ENCODE peak calls at places on chromosomes 2 and 18, in seven cellular contexts. Y is effector memory CD4-positive, alpha-beta T cell; G is aorta; W is H1; V is sigmoid colon; Q is body of pancreas; C is tibial artery. O is an unnamed sample.

GRCh38 chr2:224293976-224294375 is 107.9 kb downstream of the FAM124B start:
- DNase-seq in Y (no peak), G (no peak), W (no peak), V (no peak), Q (no peak), C (no peak), O (no peak)

GRCh38 chr2:191170301-191170636 is 19.5 kb upstream of the STAT4 start:
- DNase-seq in Y (no peak), G (no peak), W (no peak), V (no peak), Q (no peak), C (no peak), O (no peak)

GRCh38 chr2:194260185-194260584 is 1396.8 kb upstream of the SLC39A10 start:
- DNase-seq in Y (no peak), G (no peak), W (no peak), V (no peak), Q (no peak), C (no peak), O (no peak)

GRCh38 chr18:73924836-73925235 is 222.8 kb downstream of the FBXO15 start:
- DNase-seq in Y (no peak), G (no peak), W (no peak), V (no peak), Q (no peak), C (no peak), O (no peak)

GRCh38 chr2:231780909-231781797 is at the start of gene PDE6D:
- DNase-seq in Y (peak; percentile 94), G (peak; percentile 99), W (peak; percentile 87), V (peak; percentile 99), Q (peak; percentile 97), C (peak; percentile 99), O (peak; percentile 94)

GRCh38 chr18:69484699-69485396 is 84.2 kb downstream of the DOK6 start:
- DNase-seq in Y (no peak), G (no peak), W (no peak), V (no peak), Q (no peak), C (no peak), O (no peak)

GRCh38 chr2:219675206-219675605 is 47.8 kb downstream of the SLC4A3 start:
- DNase-seq in Y (no peak), G (no peak), W (no peak), V (no peak), Q (no peak), C (no peak), O (no peak)

GRCh38 chr2:232988444-232988843 is 24.6 kb downstream of the NGEF start:
- DNase-seq in Y (no peak), G (peak; percentile 72), W (peak; percentile 44), V (no peak), Q (peak; percentile 41), C (peak; percentile 63), O (no peak)

GRCh38 chr2:55148269-55148668 is 83.8 kb downstream of the CLHC1 start:
- DNase-seq in Y (no peak), G (no peak), W (no peak), V (no peak), Q (no peak), C (no peak), O (no peak)

GRCh38 chr2:27185331-27186026 is 26.4 kb upstream of the ATRAID start:
- DNase-seq in Y (no peak), G (no peak), W (no peak), V (peak; percentile 74), Q (peak; percentile 17), C (peak; percentile 84), O (no peak)

GRCh38 chr2:241777686-241778627 is 1.3 kb downstream of the GAL3ST2 start:
- DNase-seq in Y (no peak), G (peak; percentile 59), W (no peak), V (peak; percentile 46), Q (no peak), C (peak; percentile 56), O (no peak)

GRCh38 chr18:61502472-61502871 is 169.2 kb downstream of the CDH20 start:
- DNase-seq in Y (no peak), G (no peak), W (no peak), V (no peak), Q (peak; percentile 49), C (no peak), O (peak; percentile 29)

GRCh38 chr18:11532758-11533512 is 76.5 kb upstream of the SLC35G4 start:
- DNase-seq in Y (no peak), G (no peak), W (no peak), V (no peak), Q (no peak), C (no peak), O (no peak)

GRCh38 chr2:151730242-151730975 is 3.9 kb downstream of the NEB start:
- DNase-seq in Y (no peak), G (no peak), W (no peak), V (no peak), Q (no peak), C (no peak), O (no peak)

GRCh38 chr2:143524001-143524608 is 394.9 kb downstream of the ARHGAP15 start:
- DNase-seq in Y (no peak), G (no peak), W (no peak), V (no peak), Q (no peak), C (no peak), O (no peak)

GRCh38 chr2:134539946-134540345 is 178.9 kb downstream of the TMEM163 start:
- DNase-seq in Y (no peak), G (no peak), W (no peak), V (no peak), Q (no peak), C (no peak), O (no peak)

GRCh38 chr2:104852161-104852689 is 1.7 kb upstream of the POU3F3 start:
- DNase-seq in Y (no peak), G (no peak), W (no peak), V (no peak), Q (no peak), C (no peak), O (no peak)

GRCh38 chr2:28160986-28161425 is 231.7 kb upstream of the FOSL2 start:
- DNase-seq in Y (no peak), G (no peak), W (no peak), V (no peak), Q (no peak), C (no peak), O (no peak)

GRCh38 chr18:32769242-32770180 is 3.3 kb downstream of the KLHL14 start:
- DNase-seq in Y (no peak), G (no peak), W (no peak), V (no peak), Q (peak; percentile 13), C (no peak), O (no peak)

GRCh38 chr2:188974184-188974583 is at the start of gene COL3A1:
- DNase-seq in Y (no peak), G (peak; percentile 79), W (no peak), V (peak; percentile 75), Q (no peak), C (peak; percentile 68), O (no peak)

GRCh38 chr2:217489145-217489960 is 513.4 kb downstream of the TNS1 start:
- DNase-seq in Y (no peak), G (no peak), W (no peak), V (no peak), Q (no peak), C (no peak), O (no peak)

GRCh38 chr2:203427061-203427460 is 98.9 kb downstream of the ABI2 start:
- DNase-seq in Y (no peak), G (no peak), W (no peak), V (no peak), Q (no peak), C (no peak), O (no peak)

GRCh38 chr18:46424898-46425297 is 232.1 kb downstream of the LOXHD1 start:
- DNase-seq in Y (no peak), G (no peak), W (no peak), V (no peak), Q (no peak), C (no peak), O (no peak)

DNA sequence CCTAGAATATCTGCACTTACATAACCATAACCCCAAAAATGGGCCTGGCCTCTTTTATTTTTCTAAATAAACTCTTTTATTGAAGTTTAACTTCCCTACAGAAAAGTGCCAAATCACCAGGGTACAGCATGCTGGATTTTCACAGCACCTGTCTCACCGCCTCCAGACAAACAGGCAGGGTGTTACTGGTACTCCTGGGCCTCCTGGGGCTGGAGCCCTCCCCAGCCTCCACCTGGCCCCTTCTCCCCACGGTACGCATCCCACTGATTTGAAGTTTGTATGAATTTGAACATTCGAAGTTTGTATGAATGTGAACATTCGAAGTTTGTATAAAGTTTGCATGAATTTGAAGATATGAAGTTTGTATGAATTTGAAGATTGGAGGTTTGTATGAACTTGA is 232.1 kb downstream of the NDUFA10 start:
- DNase-seq in Y (no peak), G (no peak), W (no peak), V (no peak), Q (no peak), C (peak; percentile 38), O (no peak)
- H3K4me3 ChIP-seq in Y (no peak overlapping the region), G (no peak overlapping the region), W (no peak overlapping the region), V (no peak overlapping the region), Q (no peak overlapping the region), C (no peak overlapping the region), O (no peak overlapping the region)

DNA sequence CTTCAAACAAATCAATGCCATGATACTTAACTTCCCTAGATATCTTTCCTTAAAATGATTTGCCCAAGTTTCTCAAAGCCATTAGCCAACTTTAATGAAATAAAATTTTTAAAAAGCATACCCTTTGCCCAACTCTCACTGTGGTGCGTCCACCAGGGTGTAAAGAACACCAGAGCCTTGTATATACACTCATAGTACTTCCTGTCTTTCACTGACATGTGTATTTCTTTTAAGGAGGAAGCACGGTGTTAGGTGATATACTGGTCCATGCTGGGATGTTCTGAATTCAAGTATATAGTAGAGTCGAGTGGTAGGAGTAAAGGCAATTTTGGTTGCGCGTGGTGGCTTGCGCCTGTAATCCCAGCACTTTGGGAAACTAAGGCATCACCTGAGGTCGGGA is 22.7 kb downstream of the AAK1 start:
- DNase-seq in Y (no peak), G (no peak), W (no peak), V (no peak), Q (no peak), C (no peak), O (no peak)
- H3K27ac ChIP-seq in Y (peak overlapping the region; percentile 13), G (no peak overlapping the region), W (no peak overlapping the region), V (no peak overlapping the region), Q (no peak overlapping the region), C (no peak overlapping the region), O (no peak overlapping the region)

GRCh38 chr18:38606841-38607240 is 1041.2 kb upstream of the CELF4 start:
- DNase-seq in Y (no peak), G (no peak), W (no peak), V (no peak), Q (no peak), C (no peak), O (no peak)
- H3K27me3 ChIP-seq in Y (no peaks in the 10 kb centered on the region), G (no peaks in the 10 kb centered on the region), W (no peaks in the 10 kb centered on the region), V (no peaks in the 10 kb centered on the region), Q (no peaks in the 10 kb centered on the region), C (no peaks in the 10 kb centered on the region), O (no peaks in the 10 kb centered on the region)

GRCh38 chr2:152815634-152816257 is 97.3 kb downstream of the ARL6IP6 start:
- DNase-seq in Y (no peak), G (no peak), W (no peak), V (no peak), Q (no peak), C (no peak), O (no peak)

GRCh38 chr2:152822669-152823068 is 104.2 kb downstream of the ARL6IP6 start:
- DNase-seq in Y (no peak), G (no peak), W (no peak), V (no peak), Q (no peak), C (no peak), O (no peak)

GRCh38 chr2:152823901-152824300 is 105.5 kb downstream of the ARL6IP6 start:
- DNase-seq in Y (no peak), G (no peak), W (no peak), V (no peak), Q (no peak), C (no peak), O (no peak)

GRCh38 chr2:152814475-152815030 is 96.1 kb downstream of the ARL6IP6 start:
- DNase-seq in Y (no peak), G (no peak), W (no peak), V (no peak), Q (no peak), C (no peak), O (no peak)

GRCh38 chr2:152820048-152820447 is 101.6 kb downstream of the ARL6IP6 start:
- DNase-seq in Y (no peak), G (no peak), W (no peak), V (no peak), Q (no peak), C (no peak), O (no peak)
- H3K4me3 ChIP-seq in Y (no peak overlapping the region), G (no peak overlapping the region), W (no peak overlapping the region), V (no peak overlapping the region), Q (no peak overlapping the region), C (no peak overlapping the region), O (no peak overlapping the region)